ENCODE peak calls at places on chromosomes 3 and 15, in seven cellular contexts. K is adrenal gland, T is lower lobe of right lung, J is dorsolateral prefrontal cortex, F is astrocyte of the spinal cord, O is kidney epithelial cell, H is fibroblast of pulmonary artery. V is an unnamed sample.

GRCh38 chr3:169256791-169257522 is 406.6 kb downstream of the MECOM start:
- DNase-seq in K (no peak), T (no peak), J (no peak), F (no peak), O (no peak), H (no peak), V (no peak)

GRCh38 chr3:140497331-140497730 is 180.5 kb upstream of the TRIM42 start:
- DNase-seq in K (no peak), T (no peak), J (no peak), F (no peak), O (no peak), H (no peak), V (no peak)

GRCh38 chr3:125367403-125368230 is 7.5 kb downstream of the ZNF148 start:
- DNase-seq in K (no peak), T (no peak), J (no peak), F (peak), O (no peak), H (peak), V (no peak)

GRCh38 chr3:122184591-122184929 is 1.1 kb downstream of the CASR start:
- DNase-seq in K (no peak), T (no peak), J (no peak), F (no peak), O (no peak), H (no peak), V (no peak)

GRCh38 chr15:97904196-97904572 is 56.3 kb upstream of the ARRDC4 start:
- DNase-seq in K (peak), T (peak), J (peak), F (peak), O (peak), H (peak), V (peak)

GRCh38 chr3:110750201-110750600 is 321.4 kb upstream of the NECTIN3 start:
- DNase-seq in K (no peak), T (no peak), J (no peak), F (no peak), O (no peak), H (no peak), V (no peak)

GRCh38 chr3:65807225-65807624 is 231.5 kb downstream of the MAGI1 start:
- DNase-seq in K (no peak), T (no peak), J (no peak), F (no peak), O (no peak), H (no peak), V (no peak)

GRCh38 chr3:62562017-62562416 is 188.7 kb upstream of the FEZF2 start:
- DNase-seq in K (no peak), T (no peak), J (no peak), F (peak), O (no peak), H (peak), V (peak)

GRCh38 chr3:189233225-189233858 is 61.6 kb downstream of the TPRG1 start:
- DNase-seq in K (peak), T (peak), J (peak), F (peak), O (peak), H (peak), V (peak)

GRCh38 chr15:82058517-82059204 is 12.8 kb upstream of the MEX3B start:
- DNase-seq in K (no peak), T (no peak), J (no peak), F (no peak), O (no peak), H (no peak), V (no peak)

GRCh38 chr15:50670115-50670514 is 16.5 kb downstream of the TRPM7 start:
- DNase-seq in K (no peak), T (no peak), J (no peak), F (no peak), O (no peak), H (no peak), V (no peak)

GRCh38 chr3:74520895-74521294 is 93.6 kb downstream of the CNTN3 start:
- DNase-seq in K (no peak), T (no peak), J (no peak), F (no peak), O (no peak), H (no peak), V (no peak)

GRCh38 chr15:66617137-66618090 is 51.6 kb upstream of the LCTL start:
- DNase-seq in K (peak), T (peak), J (peak), F (peak), O (peak), H (peak), V (no peak)

GRCh38 chr3:57820479-57820878 is 64.4 kb downstream of the SLMAP start:
- DNase-seq in K (no peak), T (no peak), J (no peak), F (no peak), O (no peak), H (no peak), V (no peak)

DNA sequence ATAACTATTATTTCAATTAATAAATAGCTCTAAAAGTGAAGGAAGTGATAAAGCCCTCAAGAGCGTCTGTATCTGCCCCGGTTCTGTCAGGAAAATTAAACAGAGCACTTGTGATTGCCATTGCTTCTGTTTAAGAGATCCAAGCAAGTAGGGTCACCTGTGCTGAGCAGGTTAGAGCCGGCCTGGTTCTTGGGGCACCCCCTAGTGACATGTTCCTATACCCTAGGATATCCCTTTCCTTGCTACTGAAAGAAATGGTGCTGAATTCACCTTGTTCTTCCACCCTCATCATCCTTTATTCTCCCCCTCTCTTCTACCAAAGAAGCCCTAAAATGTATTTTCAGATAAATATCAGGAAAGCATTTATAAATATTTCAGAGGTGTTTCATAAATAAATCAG is 323.5 kb downstream of the RORA start:
- DNase-seq in K (no peak), T (no peak), J (no peak), F (no peak), O (no peak), H (no peak), V (no peak)
- TF ChIP-seq CTCF in K (no peak), T (no peak), J (no peak), F (no peak), O (no peak), H (no peak), V (no peak)

DNA sequence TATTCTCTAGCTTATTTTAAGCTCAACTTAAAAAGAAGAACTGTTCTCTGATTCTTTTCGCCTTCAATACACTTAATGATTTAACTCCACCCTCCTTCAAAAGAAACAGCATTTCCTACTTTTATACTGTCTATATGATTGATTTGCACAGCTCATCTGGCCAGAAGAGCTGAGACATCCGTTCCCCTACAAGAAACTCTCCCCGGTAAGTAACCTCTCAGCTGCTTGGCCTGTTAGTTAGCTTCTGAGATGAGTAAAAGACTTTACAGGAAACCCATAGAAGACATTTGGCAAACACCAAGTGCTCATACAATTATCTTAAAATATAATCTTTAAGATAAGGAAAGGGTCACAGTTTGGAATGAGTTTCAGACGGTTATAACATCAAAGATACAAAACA is at the start of gene CCR5:
- DNase-seq in K (no peak), T (no peak), J (no peak), F (no peak), O (no peak), H (no peak), V (no peak)
- H3K4me3 ChIP-seq in K (no peak), T (peak), J (no peak), F (no peak), O (no peak), H (no peak), V (no peak)

GRCh38 chr15:101489236-101489632 is 273 bp downstream of the PCSK6 start:
- DNase-seq in K (peak), T (peak), J (no peak), F (no peak), O (no peak), H (peak), V (no peak)

GRCh38 chr15:101490922-101491738 is 1.6 kb upstream of the PCSK6 start:
- DNase-seq in K (no peak), T (no peak), J (no peak), F (no peak), O (no peak), H (no peak), V (no peak)

GRCh38 chr15:101488300-101489164 is 975 bp downstream of the PCSK6 start:
- DNase-seq in K (no peak), T (no peak), J (no peak), F (no peak), O (no peak), H (no peak), V (no peak)

GRCh38 chr15:101490408-101490891 is 943 bp upstream of the PCSK6 start:
- DNase-seq in K (no peak), T (no peak), J (no peak), F (no peak), O (no peak), H (no peak), V (no peak)

DNA sequence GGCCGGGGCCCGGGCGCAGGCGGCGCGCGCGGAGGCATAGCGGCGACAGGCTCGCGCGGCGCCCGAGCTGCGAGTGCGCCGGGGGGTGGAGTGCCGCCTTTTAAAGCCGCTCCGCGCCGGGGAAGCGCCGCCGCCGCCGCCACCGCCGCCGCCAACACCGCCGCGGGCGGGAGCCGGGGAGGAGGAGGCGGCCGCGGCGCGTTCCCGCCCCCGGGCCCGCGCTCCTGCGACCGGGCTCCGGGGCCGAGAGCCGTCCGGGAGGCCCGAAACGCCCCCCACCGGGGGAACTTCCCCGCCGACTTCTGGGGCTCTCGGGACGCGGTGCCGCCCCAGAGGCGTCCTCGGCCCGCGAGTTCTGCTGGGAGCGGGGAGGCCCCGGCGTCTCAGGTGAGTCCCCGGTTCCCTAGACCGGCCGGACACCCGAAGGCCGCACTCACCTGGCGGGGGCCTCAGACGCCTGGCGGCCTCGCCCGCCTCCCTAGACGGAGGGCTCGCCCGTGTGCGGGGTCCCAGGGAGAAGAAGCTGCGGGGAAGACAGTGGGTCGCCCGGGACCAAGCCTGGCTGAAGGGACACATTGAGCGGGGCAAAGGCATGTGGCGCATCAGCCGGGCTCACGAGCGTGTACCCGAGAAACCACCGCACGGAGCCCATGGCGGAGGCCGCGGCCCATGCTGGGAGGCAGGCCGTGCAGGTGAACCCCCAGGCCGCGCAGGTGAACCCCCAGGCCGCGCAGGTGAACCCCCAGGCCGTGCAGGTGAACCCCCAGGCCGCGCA is at the start of gene PCSK6:
- DNase-seq in K (no peak), T (no peak), J (no peak), F (no peak), O (no peak), H (no peak), V (no peak)
- TF ChIP-seq CTCF in K (no peak), T (no peak), J (no peak), F (no peak), O (no peak), H (no peak), V (no peak)

DNA sequence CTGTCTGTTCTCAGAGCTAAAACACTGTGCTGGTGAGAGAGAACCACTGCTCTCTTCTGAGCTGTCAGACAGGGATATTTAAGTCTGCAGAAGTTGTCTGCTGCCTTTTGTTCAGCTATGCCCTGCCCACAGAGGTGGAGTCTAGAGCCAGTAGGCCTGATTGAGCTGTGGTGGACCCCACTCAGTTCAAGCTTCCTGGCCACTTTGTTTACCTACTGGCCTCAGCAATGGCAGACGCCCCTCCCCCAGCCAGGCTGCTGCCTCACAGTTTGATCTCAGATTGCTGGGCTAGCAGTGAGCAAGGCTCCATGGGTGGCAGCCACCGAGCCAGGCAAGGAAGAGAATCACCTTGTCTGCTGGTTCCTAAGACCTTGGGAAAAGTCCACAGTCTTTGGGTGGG is 21.0 kb upstream of the CACNA1D start:
- DNase-seq in K (no peak), T (no peak), J (no peak), F (no peak), O (no peak), H (no peak), V (no peak)
- H3K4me3 ChIP-seq in K (no peak), T (no peak), J (no peak), F (no peak), O (no peak), H (no peak), V (no peak)

GRCh38 chr3:9033867-9034266 is 70.6 kb upstream of the RAD18 start:
- DNase-seq in K (no peak), T (no peak), J (no peak), F (no peak), O (no peak), H (no peak), V (no peak)
- TF ChIP-seq CTCF in K (no peak), T (no peak), J (no peak), F (no peak), O (no peak), H (no peak), V (no peak)

GRCh38 chr15:41284425-41285177 is 47.8 kb downstream of the OIP5 start:
- DNase-seq in K (peak), T (no peak), J (no peak), F (no peak), O (no peak), H (peak), V (no peak)
- H3K4me3 ChIP-seq in K (peak), T (peak), J (peak), F (peak), O (peak), H (peak), V (peak)

GRCh38 chr15:89334510-89335288 is at the start of gene POLG:
- DNase-seq in K (peak), T (peak), J (peak), F (peak), O (peak), H (peak), V (peak)
- TF ChIP-seq CTCF in K (no peak), T (no peak), J (peak), F (no peak), O (no peak), H (no peak), V (no peak)

DNA sequence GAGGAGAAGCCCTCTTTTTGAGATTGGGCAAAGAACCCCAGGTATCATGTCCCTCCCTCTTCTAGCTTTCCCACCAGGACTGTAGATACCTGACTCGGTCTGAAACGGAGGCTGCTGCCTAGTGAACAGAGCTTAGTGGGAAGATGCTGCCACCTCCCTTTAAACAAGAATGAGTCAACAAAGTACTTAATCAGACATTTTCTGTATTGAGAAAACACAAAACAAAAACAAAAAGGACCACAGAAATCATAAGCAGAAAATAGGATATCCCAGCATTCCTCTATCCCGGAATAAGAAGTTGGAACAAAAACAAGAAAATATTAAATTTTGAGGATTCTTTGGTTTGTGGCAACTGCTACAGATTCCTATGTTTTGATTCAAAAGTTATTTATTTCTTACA is 51.7 kb upstream of the COL8A1 start:
- DNase-seq in K (no peak), T (no peak), J (no peak), F (peak), O (no peak), H (no peak), V (no peak)
- H3K4me3 ChIP-seq in K (no peak), T (no peak), J (no peak), F (no peak), O (no peak), H (no peak), V (no peak)

GRCh38 chr15:85543741-85544155 is 163.3 kb downstream of the AKAP13 start:
- DNase-seq in K (peak), T (peak), J (no peak), F (no peak), O (no peak), H (no peak), V (no peak)
- TF ChIP-seq CTCF in K (peak), T (peak), J (no peak), F (no peak), O (no peak), H (no peak), V (no peak)

GRCh38 chr3:136279092-136279491 is 29.0 kb downstream of the PCCB start:
- DNase-seq in K (no peak), T (no peak), J (no peak), F (no peak), O (no peak), H (no peak), V (no peak)

GRCh38 chr3:136283627-136284026 is 33.5 kb downstream of the PCCB start:
- DNase-seq in K (no peak), T (no peak), J (no peak), F (no peak), O (no peak), H (no peak), V (no peak)

GRCh38 chr3:136281966-136282554 is 31.9 kb downstream of the PCCB start:
- DNase-seq in K (no peak), T (no peak), J (no peak), F (no peak), O (no peak), H (peak), V (no peak)

GRCh38 chr3:136277634-136278033 is 27.5 kb downstream of the PCCB start:
- DNase-seq in K (no peak), T (no peak), J (no peak), F (no peak), O (no peak), H (no peak), V (no peak)

GRCh38 chr3:136280961-136281360 is 30.8 kb downstream of the PCCB start:
- DNase-seq in K (no peak), T (no peak), J (no peak), F (no peak), O (no peak), H (no peak), V (no peak)
- H3K4me3 ChIP-seq in K (no peak), T (no peak), J (no peak), F (no peak), O (no peak), H (no peak), V (no peak)

V was measured in HFF-Myc.